ENCODE peak calls at places on chromosomes 12 and 14, in seven cellular contexts. Y, V, R, W, A, F and Z are unnamed samples.

GRCh38 chr14:92638266-92638665 is 110.2 kb downstream of the LGMN start:
- DNase-seq in Y (no peak), V (no peak), R (no peak), W (no peak), A (no peak), F (peak), Z (no peak)

GRCh38 chr12:16112151-16112550 is 165.3 kb downstream of the SLC15A5 start:
- DNase-seq in Y (no peak), V (no peak), R (no peak), W (no peak), A (no peak), F (no peak), Z (no peak)

GRCh38 chr12:3119192-3119744 is 42.1 kb downstream of the TSPAN9 start:
- DNase-seq in Y (peak), V (no peak), R (no peak), W (no peak), A (no peak), F (no peak), Z (no peak)

GRCh38 chr12:47397664-47398281 is 308.1 kb downstream of the RPAP3 start:
- DNase-seq in Y (peak), V (peak), R (peak), W (no peak), A (no peak), F (no peak), Z (peak)

GRCh38 chr12:51865757-51866270 is 17.3 kb upstream of the FIGNL2 start:
- DNase-seq in Y (no peak), V (no peak), R (no peak), W (no peak), A (no peak), F (no peak), Z (no peak)

GRCh38 chr14:76950043-76951020 is 78.2 kb downstream of the IRF2BPL start:
- DNase-seq in Y (no peak), V (peak), R (no peak), W (no peak), A (no peak), F (no peak), Z (no peak)

GRCh38 chr12:129844662-129845061 is 59.2 kb downstream of the TMEM132D start:
- DNase-seq in Y (no peak), V (no peak), R (no peak), W (no peak), A (no peak), F (no peak), Z (no peak)

GRCh38 chr12:6887460-6887859 is 14.4 kb upstream of the SPSB2 start:
- DNase-seq in Y (no peak), V (no peak), R (peak), W (no peak), A (no peak), F (no peak), Z (no peak)

GRCh38 chr12:118318703-118319102 is 54.0 kb downstream of the TAOK3 start:
- DNase-seq in Y (no peak), V (no peak), R (no peak), W (no peak), A (no peak), F (no peak), Z (no peak)

GRCh38 chr14:102804858-102805257 is 27.6 kb downstream of the TRAF3 start:
- DNase-seq in Y (no peak), V (no peak), R (no peak), W (no peak), A (no peak), F (no peak), Z (no peak)

GRCh38 chr12:9134981-9135628 is 19.4 kb upstream of the A2M start:
- DNase-seq in Y (peak), V (peak), R (no peak), W (no peak), A (no peak), F (peak), Z (peak)

GRCh38 chr12:117111386-117112267 is 12.4 kb upstream of the TESC start:
- DNase-seq in Y (no peak), V (no peak), R (no peak), W (no peak), A (no peak), F (no peak), Z (no peak)

GRCh38 chr12:19608039-19608438 is 168.7 kb downstream of the AEBP2 start:
- DNase-seq in Y (no peak), V (no peak), R (no peak), W (no peak), A (no peak), F (no peak), Z (no peak)

GRCh38 chr12:113040722-113041168 is 15.8 kb upstream of the DTX1 start:
- DNase-seq in Y (no peak), V (peak), R (no peak), W (no peak), A (peak), F (no peak), Z (no peak)

GRCh38 chr12:107415066-107415465 is 270.5 kb upstream of the PWP1 start:
- DNase-seq in Y (no peak), V (peak), R (no peak), W (no peak), A (no peak), F (no peak), Z (no peak)

GRCh38 chr12:88986056-88986455 is 366.2 kb downstream of the DUSP6 start:
- DNase-seq in Y (no peak), V (no peak), R (peak), W (no peak), A (no peak), F (no peak), Z (no peak)

GRCh38 chr14:36515105-36515593 is 4.9 kb downstream of the NKX2-1 start:
- DNase-seq in Y (no peak), V (no peak), R (no peak), W (no peak), A (no peak), F (peak), Z (no peak)

GRCh38 chr14:91866061-91866460 is 1.3 kb downstream of the TC2N start:
- DNase-seq in Y (peak), V (no peak), R (no peak), W (no peak), A (no peak), F (no peak), Z (peak)

GRCh38 chr12:123139926-123140674 is 10.8 kb downstream of the PITPNM2 start:
- DNase-seq in Y (no peak), V (peak), R (peak), W (no peak), A (peak), F (no peak), Z (no peak)

GRCh38 chr12:96986883-96987523 is 79.9 kb downstream of the NEDD1 start:
- DNase-seq in Y (peak), V (peak), R (peak), W (peak), A (no peak), F (peak), Z (peak)
- TF ChIP-seq CTCF in Y (peak), V (peak), R (peak), W (peak), A (no peak), F (peak), Z (peak)

DNA sequence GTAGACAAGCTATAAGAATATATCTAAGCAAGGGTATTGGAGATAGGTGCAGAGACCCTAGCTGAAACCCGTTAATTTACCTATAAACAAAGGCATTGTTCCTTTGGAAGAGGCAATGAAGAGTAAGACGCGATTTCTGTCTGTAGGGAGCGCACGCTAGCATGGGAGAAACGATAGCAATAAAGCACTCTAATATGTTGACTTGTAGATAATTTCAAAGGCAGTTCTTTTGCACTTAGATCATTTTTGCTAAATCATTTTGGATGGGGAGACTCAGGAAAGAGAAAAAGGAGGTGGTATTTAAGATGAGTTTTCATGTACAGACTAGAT is 648 bp downstream of the CCDC77 start:
- DNase-seq in Y (peak), V (peak), R (peak), W (no peak), A (no peak), F (no peak), Z (peak)
- TF ChIP-seq CTCF in Y (peak), V (peak), R (peak), W (peak), A (no peak), F (no peak), Z (no peak)

GRCh38 chr12:169528-170360 is 44.2 kb downstream of the SLC6A12 start:
- DNase-seq in Y (no peak), V (no peak), R (peak), W (no peak), A (no peak), F (no peak), Z (no peak)
- TF ChIP-seq CTCF in Y (no peak), V (peak), R (peak), W (peak), A (no peak), F (no peak), Z (peak)

GRCh38 chr12:131900397-131900796 is 6.0 kb downstream of the ULK1 start:
- DNase-seq in Y (no peak), V (no peak), R (no peak), W (no peak), A (no peak), F (no peak), Z (no peak)
- TF ChIP-seq CTCF in Y (no peak), V (no peak), R (no peak), W (no peak), A (no peak), F (no peak), Z (no peak)

DNA sequence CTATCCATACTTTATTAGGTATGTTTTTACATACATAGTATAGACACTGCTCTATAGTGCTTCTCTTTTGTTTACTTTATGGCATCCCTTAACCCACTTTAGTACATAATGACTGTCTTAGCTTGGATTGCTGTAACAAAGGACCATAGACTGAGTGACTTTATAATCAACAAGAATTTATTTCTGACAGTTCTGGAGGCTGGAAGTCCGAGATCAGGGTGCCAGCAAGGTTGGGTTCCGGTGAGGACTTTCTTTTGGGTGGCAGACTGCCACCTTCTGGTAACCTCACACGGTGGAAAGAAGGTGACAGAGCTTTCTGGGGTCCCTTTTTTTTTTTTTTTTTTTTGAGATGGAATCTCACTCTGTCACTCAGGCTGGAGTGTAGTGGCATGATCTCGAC is 48.6 kb upstream of the PPM1H start:
- DNase-seq in Y (peak), V (no peak), R (no peak), W (no peak), A (no peak), F (no peak), Z (peak)
- TF ChIP-seq CTCF in Y (no peak), V (no peak), R (no peak), W (no peak), A (no peak), F (no peak), Z (peak)

DNA sequence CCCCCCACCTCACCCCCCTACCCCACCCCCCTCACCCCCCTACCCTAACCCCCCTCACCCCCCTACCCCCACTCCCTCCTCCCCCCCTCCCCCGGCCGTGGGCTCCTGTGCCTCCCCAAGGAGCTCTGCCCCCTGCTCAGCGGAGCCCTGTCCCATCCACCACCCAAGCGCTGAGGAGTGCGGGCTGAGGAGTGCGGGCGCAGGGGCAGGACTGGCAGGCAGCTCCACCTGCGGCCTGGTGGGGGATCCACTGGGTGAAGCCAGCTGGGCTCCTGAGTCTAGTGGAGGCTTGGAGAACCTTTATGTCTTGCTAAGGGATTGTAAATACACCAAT is 2.3 kb upstream of the JPH4 start:
- DNase-seq in Y (no peak), V (no peak), R (no peak), W (no peak), A (no peak), F (no peak), Z (no peak)
- TF ChIP-seq CTCF in Y (no peak), V (no peak), R (no peak), W (no peak), A (no peak), F (no peak), Z (no peak)

DNA sequence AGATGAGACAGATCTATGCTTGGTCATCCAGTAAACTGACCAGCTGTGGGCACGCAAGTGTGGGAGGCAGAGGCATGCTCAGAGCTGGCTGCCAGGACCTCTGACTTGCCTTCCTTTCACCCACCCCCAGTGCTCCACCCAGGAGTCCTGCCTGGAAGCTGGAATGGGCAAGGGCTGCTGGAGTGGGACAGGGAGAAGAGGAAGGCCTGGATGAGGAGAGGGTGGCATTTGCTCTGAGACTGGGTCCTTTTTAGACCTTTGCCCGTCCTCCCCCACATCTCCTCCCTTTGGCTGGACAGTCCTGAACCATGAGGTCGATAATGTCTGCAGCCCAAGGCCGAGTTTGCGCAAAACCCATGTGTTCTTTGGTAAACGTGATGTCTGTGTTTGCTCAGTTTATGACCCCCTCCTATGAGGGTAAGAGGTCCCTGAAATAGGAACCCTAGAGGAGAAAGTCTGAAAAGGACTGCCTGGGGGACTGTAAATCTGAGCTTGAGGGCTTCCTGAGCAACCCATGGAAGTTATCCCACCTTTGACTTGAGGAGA is 3.8 kb upstream of the INHBE start:
- DNase-seq in Y (no peak), V (peak), R (no peak), W (no peak), A (no peak), F (no peak), Z (no peak)
- TF ChIP-seq CTCF in Y (no peak), V (no peak), R (no peak), W (no peak), A (no peak), F (no peak), Z (no peak)

DNA sequence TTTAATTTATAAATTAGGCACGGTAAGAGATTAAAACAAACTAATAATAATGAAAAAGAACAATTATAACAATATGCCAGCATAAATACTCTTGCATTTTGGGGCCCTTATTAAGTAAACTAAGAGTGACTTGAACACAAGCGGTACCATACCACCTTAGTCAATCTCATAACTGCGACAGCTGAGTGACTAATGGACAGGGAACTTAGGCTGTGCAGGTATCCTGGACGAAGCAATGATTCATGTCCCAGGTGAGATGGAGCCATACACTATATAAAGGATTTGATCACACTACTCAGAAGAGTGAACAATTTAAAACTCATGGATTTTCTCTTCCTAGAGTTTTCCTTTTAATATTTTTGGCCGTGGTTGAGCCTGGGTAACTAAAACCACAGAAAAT is 4.3 kb downstream of the KLRC4 start:
- DNase-seq in Y (no peak), V (no peak), R (no peak), W (no peak), A (no peak), F (no peak), Z (no peak)
- TF ChIP-seq CTCF in Y (no peak), V (no peak), R (no peak), W (no peak), A (no peak), F (no peak), Z (no peak)

DNA sequence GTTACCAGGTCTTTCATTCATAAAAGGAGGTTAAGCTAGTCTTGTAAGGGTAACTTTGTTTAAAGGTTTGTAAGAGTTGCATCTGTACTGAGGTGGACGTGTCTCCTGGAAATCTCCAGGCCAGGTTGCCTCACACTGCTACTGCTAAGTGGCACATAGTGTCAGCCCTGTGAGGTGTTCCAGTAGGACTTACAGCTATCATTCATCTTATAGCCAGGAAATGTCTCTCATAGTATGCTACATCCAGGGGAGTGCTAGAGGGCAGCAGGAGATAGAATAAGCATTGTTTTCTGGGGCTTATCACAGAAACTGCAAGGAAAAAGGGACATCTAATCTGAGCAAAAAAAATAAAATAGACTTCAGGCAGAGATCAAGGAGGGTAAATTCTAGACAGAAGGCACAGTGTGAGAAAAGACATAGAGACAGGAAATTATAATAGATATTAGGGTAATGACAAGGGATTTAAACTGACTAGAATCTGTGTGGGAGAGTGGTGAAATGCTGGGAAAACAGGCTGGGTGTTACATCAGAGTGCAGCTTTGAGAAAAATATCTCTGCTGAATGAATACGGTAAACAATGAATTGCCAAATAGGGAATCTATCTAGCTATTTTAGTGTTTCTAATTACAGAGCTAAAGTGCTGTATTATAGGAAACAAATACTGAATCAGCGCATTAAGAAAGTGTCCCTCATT is 205.0 kb upstream of the ABCD2 start:
- DNase-seq in Y (no peak), V (peak), R (no peak), W (no peak), A (no peak), F (no peak), Z (no peak)
- TF ChIP-seq CTCF in Y (no peak), V (no peak), R (no peak), W (no peak), A (no peak), F (no peak), Z (no peak)